ENCODE peak calls at places on chromosomes 2 and 18, in five cellular contexts. One of them, this sample, is unnamed.
A peak's percentile ranks its signal among the peaks of the same experiment; 100 is the strongest.

GRCh38 chr2:126771094-126771493 is 115.1 kb downstream of the GYPC start:
- DNase-seq in spleen: peak; percentile 59
- DNase-seq in heart left ventricle: no peak
- DNase-seq in aorta: peak; percentile 33
- DNase-seq in hepatocyte: no peak
- DNase-seq in this sample: no peak

GRCh38 chr2:149596471-149596870 is 8.9 kb upstream of the MMADHC start:
- DNase-seq in heart left ventricle: no peak
- DNase-seq in spleen: no peak
- DNase-seq in hepatocyte: no peak
- DNase-seq in aorta: no peak
- DNase-seq in this sample: no peak

GRCh38 chr2:46800218-46800617 is 115.4 kb downstream of the MCFD2 start:
- DNase-seq in hepatocyte: no peak
- DNase-seq in aorta: no peak
- DNase-seq in heart left ventricle: no peak
- DNase-seq in spleen: no peak
- DNase-seq in this sample: no peak

GRCh38 chr2:57990118-57990725 is 56.4 kb upstream of the VRK2 start:
- DNase-seq in hepatocyte: no peak
- DNase-seq in spleen: no peak
- DNase-seq in heart left ventricle: no peak
- DNase-seq in aorta: no peak
- DNase-seq in this sample: no peak

GRCh38 chr2:240293865-240294461 is 141.5 kb upstream of the GPC1 start:
- DNase-seq in spleen: peak; percentile 71
- DNase-seq in aorta: no peak
- DNase-seq in heart left ventricle: peak; percentile 44
- DNase-seq in hepatocyte: no peak
- DNase-seq in this sample: no peak

GRCh38 chr2:224982910-224983688 is 59.2 kb downstream of the DOCK10 start:
- DNase-seq in heart left ventricle: no peak
- DNase-seq in hepatocyte: peak; percentile 19
- DNase-seq in aorta: no peak
- DNase-seq in spleen: no peak
- DNase-seq in this sample: no peak

GRCh38 chr2:91477731-91478672 is 2786.5 kb downstream of the RPIA start:
- DNase-seq in aorta: peak; percentile 81
- DNase-seq in hepatocyte: peak; percentile 46
- DNase-seq in spleen: peak; percentile 84
- DNase-seq in heart left ventricle: peak; percentile 44
- DNase-seq in this sample: peak; percentile 64

GRCh38 chr2:9771481-9772017 is 71.7 kb upstream of the TAF1B start:
- DNase-seq in aorta: no peak
- DNase-seq in spleen: no peak
- DNase-seq in hepatocyte: peak; percentile 73
- DNase-seq in heart left ventricle: no peak
- DNase-seq in this sample: no peak

GRCh38 chr18:69659142-69659651 is 258.5 kb downstream of the DOK6 start:
- DNase-seq in hepatocyte: peak; percentile 12
- DNase-seq in spleen: no peak
- DNase-seq in heart left ventricle: no peak
- DNase-seq in aorta: no peak
- DNase-seq in this sample: no peak

GRCh38 chr2:8303322-8303832 is 378.5 kb upstream of the ID2 start:
- DNase-seq in heart left ventricle: peak; percentile 72
- DNase-seq in hepatocyte: no peak
- DNase-seq in spleen: peak; percentile 93
- DNase-seq in aorta: peak; percentile 80
- DNase-seq in this sample: peak; percentile 85

GRCh38 chr2:63792523-63792922 is 49.2 kb upstream of the UGP2 start:
- DNase-seq in hepatocyte: peak; percentile 10
- DNase-seq in spleen: no peak
- DNase-seq in heart left ventricle: no peak
- DNase-seq in aorta: no peak
- DNase-seq in this sample: no peak

GRCh38 chr2:240431276-240431662 is 4.2 kb upstream of the GPC1 start:
- DNase-seq in spleen: no peak
- DNase-seq in hepatocyte: no peak
- DNase-seq in heart left ventricle: no peak
- DNase-seq in aorta: peak; percentile 51
- DNase-seq in this sample: peak; percentile 30

GRCh38 chr2:192190474-192190873 is 4.3 kb downstream of the TMEFF2 start:
- DNase-seq in hepatocyte: peak; percentile 23
- DNase-seq in heart left ventricle: no peak
- DNase-seq in spleen: no peak
- DNase-seq in aorta: no peak
- DNase-seq in this sample: no peak

GRCh38 chr2:45567974-45568789 is 42.9 kb downstream of the SRBD1 start:
- DNase-seq in aorta: no peak
- DNase-seq in heart left ventricle: no peak
- DNase-seq in spleen: no peak
- DNase-seq in hepatocyte: peak; percentile 16
- DNase-seq in this sample: no peak

GRCh38 chr2:231169475-231169874 is 29.0 kb upstream of the ARMC9 start:
- DNase-seq in aorta: no peak
- DNase-seq in spleen: no peak
- DNase-seq in hepatocyte: no peak
- DNase-seq in heart left ventricle: no peak
- DNase-seq in this sample: no peak

GRCh38 chr2:231172020-231172419 is 26.4 kb upstream of the ARMC9 start:
- DNase-seq in heart left ventricle: no peak
- DNase-seq in aorta: no peak
- DNase-seq in spleen: no peak
- DNase-seq in hepatocyte: no peak
- DNase-seq in this sample: no peak

GRCh38 chr2:231168460-231169139 is 29.8 kb upstream of the ARMC9 start:
- DNase-seq in heart left ventricle: no peak
- DNase-seq in hepatocyte: no peak
- DNase-seq in aorta: no peak
- DNase-seq in spleen: no peak
- DNase-seq in this sample: no peak

GRCh38 chr2:231167745-231168459 is 30.5 kb upstream of the ARMC9 start:
- DNase-seq in spleen: no peak
- DNase-seq in heart left ventricle: no peak
- DNase-seq in aorta: no peak
- DNase-seq in hepatocyte: no peak
- DNase-seq in this sample: no peak

DNA sequence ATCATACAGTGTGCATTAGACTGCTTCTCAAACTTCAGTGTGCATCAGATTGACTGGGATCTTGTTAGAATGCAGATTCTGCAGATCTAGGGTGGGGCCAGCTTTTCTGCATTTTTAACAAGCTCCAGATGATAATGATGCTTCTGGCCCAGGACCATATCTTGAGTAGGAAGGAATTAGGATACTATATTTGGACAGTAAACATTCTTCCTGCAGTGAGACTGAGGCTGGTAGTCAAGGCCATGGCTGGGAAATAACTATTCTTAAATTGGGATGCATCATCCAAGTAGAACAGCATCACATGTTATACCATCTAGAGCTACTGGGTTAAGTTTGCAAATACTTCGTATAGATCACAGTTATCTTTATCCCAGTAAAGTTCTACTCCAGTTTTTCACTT is 28.4 kb upstream of the ARMC9 start:
- DNase-seq in hepatocyte: no peak
- DNase-seq in heart left ventricle: no peak
- DNase-seq in spleen: no peak
- DNase-seq in aorta: no peak
- DNase-seq in this sample: no peak
- H3K36me3 ChIP-seq in hepatocyte: no peaks in the 10 kb centered on the region
- H3K36me3 ChIP-seq in heart left ventricle: peaks cover 60% of the 10 kb centered on the region
- H3K36me3 ChIP-seq in spleen: no peaks in the 10 kb centered on the region
- H3K36me3 ChIP-seq in aorta: peaks cover 3% of the 10 kb centered on the region
- H3K36me3 ChIP-seq in this sample: peaks cover 68% of the 10 kb centered on the region

DNA sequence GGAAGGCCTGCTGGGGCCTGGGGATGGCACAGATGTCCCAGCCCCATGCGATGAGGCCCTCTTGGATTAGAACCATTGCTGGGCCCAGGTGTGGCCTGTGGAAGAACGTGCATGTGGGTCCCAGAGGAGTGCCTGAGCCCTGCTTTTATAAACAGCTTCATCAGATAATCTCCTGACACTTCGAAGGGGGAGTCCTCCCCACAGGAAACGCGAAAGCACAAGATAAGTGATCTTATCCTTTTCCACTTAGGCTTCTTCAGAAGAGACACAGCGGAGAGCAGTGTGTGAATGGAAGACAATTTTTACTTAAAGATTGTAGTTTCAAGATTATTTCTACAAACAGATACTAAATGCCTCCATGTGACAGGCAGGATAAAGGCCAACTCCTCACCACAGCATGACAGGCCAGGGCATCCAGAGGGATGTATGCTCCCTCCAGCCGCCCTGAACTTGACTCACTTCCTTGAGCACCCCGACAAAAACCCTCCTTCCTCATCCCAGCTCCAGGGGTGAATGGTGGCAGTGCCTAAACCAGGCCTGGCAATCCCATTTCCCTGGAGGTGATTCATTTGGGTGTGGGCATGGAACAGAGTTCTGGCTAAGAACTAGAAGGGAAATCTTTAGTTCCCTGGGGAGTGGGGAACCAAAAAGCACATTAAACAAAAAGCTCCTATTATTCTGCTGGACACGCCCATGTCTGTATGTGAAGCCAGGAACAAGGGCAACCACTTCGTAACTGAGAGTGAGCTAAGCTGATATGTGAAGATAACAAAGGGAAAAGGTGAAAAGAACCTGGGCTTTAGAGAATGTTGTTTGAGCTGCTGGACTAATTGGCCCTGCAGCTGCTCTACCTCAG is 56.2 kb upstream of the TMEM163 start:
- DNase-seq in heart left ventricle: no peak
- DNase-seq in spleen: no peak
- DNase-seq in aorta: no peak
- DNase-seq in hepatocyte: no peak
- DNase-seq in this sample: no peak
- H3K4me1 ChIP-seq in heart left ventricle: peaks cover 22% of the 10 kb centered on the region
- H3K4me1 ChIP-seq in spleen: peaks cover 11% of the 10 kb centered on the region
- H3K4me1 ChIP-seq in aorta: no peaks in the 10 kb centered on the region
- H3K4me1 ChIP-seq in hepatocyte: no peaks in the 10 kb centered on the region
- H3K4me1 ChIP-seq in this sample: no peaks in the 10 kb centered on the region

GRCh38 chr2:89825034-89825433 is 1133.6 kb downstream of the RPIA start:
- DNase-seq in heart left ventricle: no peak
- DNase-seq in spleen: no peak
- DNase-seq in aorta: no peak
- DNase-seq in hepatocyte: no peak
- DNase-seq in this sample: no peak
- H3K9me3 ChIP-seq in heart left ventricle: peaks cover 10% of the 10 kb centered on the region
- H3K9me3 ChIP-seq in spleen: no peaks in the 10 kb centered on the region
- H3K9me3 ChIP-seq in aorta: peaks cover 11% of the 10 kb centered on the region
- H3K9me3 ChIP-seq in hepatocyte: peaks cover 29% of the 10 kb centered on the region
- H3K9me3 ChIP-seq in this sample: peaks cover 22% of the 10 kb centered on the region

GRCh38 chr2:1664076-1664605 is 80.2 kb downstream of the PXDN start:
- DNase-seq in heart left ventricle: no peak
- DNase-seq in spleen: no peak
- DNase-seq in aorta: no peak
- DNase-seq in hepatocyte: no peak
- DNase-seq in this sample: peak; percentile 36
- H3K36me3 ChIP-seq in heart left ventricle: peaks cover 61% of the 10 kb centered on the region
- H3K36me3 ChIP-seq in spleen: no peaks in the 10 kb centered on the region
- H3K36me3 ChIP-seq in aorta: peaks cover 5% of the 10 kb centered on the region
- H3K36me3 ChIP-seq in hepatocyte: no peaks in the 10 kb centered on the region
- H3K36me3 ChIP-seq in this sample: peaks cover 54% of the 10 kb centered on the region